ENCODE peak calls at places on chromosomes 6 and 20, in nine cellular contexts. T is BJ; W is AG09319; X is fibroblast of lung; J is PC-9; N is CD8-positive, alpha-beta T cell; L is astrocyte of the spinal cord; C is cardiac fibroblast; K is mammary epithelial cell. A is an unnamed sample.
A peak's percentile ranks its signal among the peaks of the same experiment; 100 is the strongest.

GRCh38 chr20:8633366-8633765 is 435.5 kb upstream of the PLCB4 start:
- DNase-seq in T (no peak), W (no peak), X (no peak), J (no peak), N (no peak), L (peak; percentile 25), C (no peak), K (no peak), A (peak; percentile 25)

GRCh38 chr6:85250586-85251216 is 199.2 kb upstream of the NT5E start:
- DNase-seq in T (no peak), W (no peak), X (peak; percentile 7), J (no peak), N (no peak), L (peak; percentile 48), C (peak; percentile 64), K (no peak), A (peak; percentile 45)

GRCh38 chr20:50207026-50207425 is 16.4 kb downstream of the CEBPB start:
- DNase-seq in T (no peak), W (no peak), X (no peak), J (no peak), N (no peak), L (no peak), C (no peak), K (no peak), A (no peak)

GRCh38 chr6:21984135-21984534 is 312.7 kb downstream of the PRL start:
- DNase-seq in T (no peak), W (no peak), X (no peak), J (no peak), N (no peak), L (no peak), C (no peak), K (no peak), A (no peak)

GRCh38 chr6:107841265-107841650 is 17.1 kb upstream of the SCML4 start:
- DNase-seq in T (no peak), W (no peak), X (no peak), J (no peak), N (no peak), L (no peak), C (no peak), K (no peak), A (no peak)

GRCh38 chr6:12137480-12137879 is 125.4 kb downstream of the HIVEP1 start:
- DNase-seq in T (no peak), W (peak; percentile 51), X (peak; percentile 86), J (peak; percentile 44), N (no peak), L (peak; percentile 81), C (peak; percentile 90), K (peak; percentile 37), A (peak; percentile 79)

GRCh38 chr6:24513602-24514001 is 18.8 kb downstream of the ALDH5A1 start:
- DNase-seq in T (no peak), W (no peak), X (no peak), J (no peak), N (no peak), L (no peak), C (no peak), K (no peak), A (no peak)

GRCh38 chr20:62272200-62272599 is 30.6 kb upstream of the ADRM1 start:
- DNase-seq in T (no peak), W (no peak), X (no peak), J (no peak), N (no peak), L (no peak), C (no peak), K (no peak), A (no peak)

GRCh38 chr6:56959938-56960337 is 5.0 kb downstream of the BEND6 start:
- DNase-seq in T (peak; percentile 14), W (no peak), X (peak; percentile 83), J (no peak), N (no peak), L (peak; percentile 72), C (no peak), K (peak; percentile 62), A (no peak)

GRCh38 chr20:22974354-22974753 is 60.8 kb upstream of the SSTR4 start:
- DNase-seq in T (no peak), W (no peak), X (peak; percentile 9), J (no peak), N (no peak), L (no peak), C (peak; percentile 46), K (peak; percentile 20), A (peak; percentile 22)

GRCh38 chr20:60764771-60765170 is 487.3 kb upstream of the CDH4 start:
- DNase-seq in T (no peak), W (no peak), X (no peak), J (no peak), N (no peak), L (no peak), C (no peak), K (no peak), A (no peak)

GRCh38 chr6:36650848-36651247 is 27.7 kb upstream of the CDKN1A start:
- DNase-seq in T (no peak), W (no peak), X (peak; percentile 17), J (no peak), N (no peak), L (no peak), C (no peak), K (no peak), A (no peak)

GRCh38 chr20:4683261-4683660 is 38.4 kb upstream of the PRND start:
- DNase-seq in T (no peak), W (no peak), X (no peak), J (no peak), N (no peak), L (peak; percentile 53), C (no peak), K (no peak), A (no peak)

DNA sequence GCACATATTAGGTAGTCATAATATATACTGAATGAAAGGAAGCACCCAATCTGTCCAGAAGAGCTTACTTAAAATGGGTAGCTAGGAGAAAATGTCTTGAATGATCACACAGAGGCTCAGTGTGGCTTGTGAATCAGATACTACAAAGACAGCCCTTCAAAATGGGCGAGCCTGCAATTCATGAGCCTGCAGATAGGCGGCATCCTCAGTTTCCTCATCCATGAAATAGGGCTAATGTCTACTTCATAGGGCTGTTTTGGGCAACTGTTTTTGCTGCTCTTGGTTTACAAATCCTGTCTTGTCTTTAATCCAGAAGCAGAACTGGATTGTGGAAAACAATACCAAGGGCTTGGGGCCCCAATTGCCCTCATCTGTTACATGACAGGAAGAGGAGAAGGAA is 129.3 kb upstream of the KCNK16 start:
- DNase-seq in T (no peak), W (no peak), X (no peak), J (no peak), N (no peak), L (peak; percentile 12), C (no peak), K (no peak), A (no peak)
- TF ChIP-seq CTCF in T (peak; percentile 33), W (peak; percentile 21), X (peak; percentile 57), J (no peak), N (no peak), L (peak; percentile 50), C (peak; percentile 49), K (peak; percentile 61), A (peak; percentile 72)

GRCh38 chr6:152716322-152716721 is 18.6 kb downstream of the MYCT1 start:
- DNase-seq in T (no peak), W (no peak), X (no peak), J (no peak), N (no peak), L (no peak), C (no peak), K (no peak), A (no peak)
- TF ChIP-seq CTCF in T (peak; percentile 6), W (no peak), X (no peak), J (peak; percentile 41), N (no peak), L (no peak), C (peak; percentile 9), K (no peak), A (no peak)

GRCh38 chr6:15247750-15248450 is 2.0 kb downstream of the JARID2 start:
- DNase-seq in T (no peak), W (no peak), X (peak; percentile 57), J (peak; percentile 52), N (peak; percentile 43), L (peak; percentile 57), C (peak; percentile 67), K (peak; percentile 58), A (peak; percentile 50)
- TF ChIP-seq CTCF in T (no peak), W (no peak), X (no peak), J (peak; percentile 53), N (peak; percentile 21), L (peak; percentile 0), C (no peak), K (no peak), A (peak; percentile 7)

DNA sequence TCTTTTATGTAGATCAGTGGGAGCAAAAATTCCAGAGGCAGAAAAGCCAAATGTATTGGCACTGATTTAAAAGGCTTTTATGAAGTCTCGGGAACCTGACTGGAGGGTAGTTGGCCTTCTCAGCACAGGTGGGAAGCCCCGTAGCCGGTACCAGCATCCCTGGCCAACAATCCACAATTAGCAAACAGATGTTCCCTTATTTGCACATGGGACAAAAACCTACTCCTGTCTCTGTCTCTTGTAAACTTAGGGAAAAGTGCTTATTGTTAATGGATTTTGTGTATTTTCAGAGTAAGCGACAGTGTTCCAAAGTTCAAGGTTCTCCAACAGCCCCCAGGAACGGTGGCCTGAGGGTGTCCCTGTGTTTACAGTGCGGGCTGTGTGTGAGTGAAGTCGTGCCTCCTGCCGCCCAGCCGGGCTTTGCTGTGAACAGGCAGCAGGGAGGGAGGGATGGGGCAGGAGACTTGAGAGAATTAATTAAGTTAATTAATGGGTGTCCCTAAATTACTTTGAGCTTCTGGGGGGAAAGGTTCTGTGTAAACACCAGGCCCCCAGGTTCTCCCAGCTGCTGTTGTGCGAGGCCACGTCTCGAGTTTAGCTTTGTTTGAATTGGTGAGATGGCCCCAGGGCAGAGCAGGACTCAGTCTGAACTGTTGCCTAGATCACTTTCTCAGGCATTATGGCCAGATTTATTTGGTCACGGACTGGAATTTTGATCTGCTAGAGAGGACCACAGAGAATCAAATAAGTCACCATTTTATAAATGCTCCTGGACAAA is 3.9 kb downstream of the SYNJ2 start:
- DNase-seq in T (no peak), W (no peak), X (no peak), J (no peak), N (no peak), L (no peak), C (no peak), K (no peak), A (no peak)
- TF ChIP-seq CTCF in T (no peak), W (no peak), X (no peak), J (no peak), N (no peak), L (no peak), C (no peak), K (no peak), A (no peak)

DNA sequence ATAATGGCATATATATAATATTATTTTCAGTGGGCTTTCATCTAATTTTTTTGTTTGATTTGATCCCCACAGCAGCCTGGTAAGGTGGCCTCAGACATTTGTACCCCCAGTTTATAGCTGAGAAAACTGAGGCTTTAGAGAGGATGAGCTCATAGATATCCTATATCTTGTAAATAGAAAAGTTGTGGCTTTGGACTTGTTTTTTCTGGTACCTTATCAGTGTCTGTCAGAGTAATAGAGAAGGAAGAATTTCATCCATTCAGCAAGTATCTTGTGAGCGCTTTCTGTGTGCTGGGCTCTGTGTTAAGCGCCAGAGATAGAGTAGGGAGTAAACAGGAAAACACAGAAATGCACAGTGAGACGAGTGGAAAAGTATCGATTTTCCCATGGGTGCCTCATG is 27.9 kb downstream of the TAF11 start:
- DNase-seq in T (no peak), W (no peak), X (no peak), J (no peak), N (no peak), L (no peak), C (no peak), K (no peak), A (no peak)
- TF ChIP-seq CTCF in T (no peak), W (no peak), X (no peak), J (no peak), N (no peak), L (no peak), C (no peak), K (no peak), A (no peak)

A was measured in brain microvascular endothelial cell.